ENCODE peak calls at places on chromosomes 1 and 21, in six cellular contexts. N is neural progenitor cell; Q is caudate nucleus; S is stimulated activated naive CD8-positive, alpha-beta T cell treated with anti-CD3 and anti-CD28 coated beads, Interleukin-15, Interleukin-2, amounts not matched to agents 100 U/mL and 50 U/mL, for 24 hours; G is activated CD8-positive, alpha-beta memory T cell treated with anti-CD3 and anti-CD28 coated beads, Interleukin-2, amount 50 U/mL, for 48 hours; T is stimulated activated CD8-positive, alpha-beta memory T cell treated with anti-CD3 and anti-CD28 coated beads, Interleukin-2, amount 100 ng/mL, for 1 hour. B is an unnamed sample.

GRCh38 chr21:44253832-44254700 is 7.6 kb downstream of the DNMT3L start:
- DNase-seq in N (peak), Q (no peak), S (no peak), G (peak), T (no peak), B (no peak)

GRCh38 chr1:180590889-180591288 is 32.1 kb downstream of the OVAAL start:
- DNase-seq in N (no peak), Q (no peak), S (no peak), G (no peak), T (no peak), B (no peak)

GRCh38 chr1:15212216-15212988 is 34.6 kb upstream of the FHAD1 start:
- DNase-seq in N (peak), Q (no peak), S (no peak), G (no peak), T (no peak), B (no peak)

GRCh38 chr1:199909137-199909536 is 118.4 kb upstream of the NR5A2 start:
- DNase-seq in N (no peak), Q (no peak), S (no peak), G (no peak), T (no peak), B (no peak)

GRCh38 chr1:184025242-184025675 is 12.3 kb downstream of the COLGALT2 start:
- DNase-seq in N (peak), Q (no peak), S (no peak), G (no peak), T (no peak), B (no peak)

GRCh38 chr1:12148160-12148957 is 18.4 kb upstream of the TNFRSF1B start:
- DNase-seq in N (no peak), Q (no peak), S (no peak), G (no peak), T (no peak), B (no peak)

GRCh38 chr1:177648138-177648537 is 321.7 kb downstream of the SEC16B start:
- DNase-seq in N (no peak), Q (no peak), S (no peak), G (no peak), T (no peak), B (no peak)

GRCh38 chr1:71350805-71351204 is 270.0 kb upstream of the ZRANB2 start:
- DNase-seq in N (no peak), Q (no peak), S (no peak), G (no peak), T (no peak), B (no peak)

GRCh38 chr1:226405411-226405988 is 2.4 kb downstream of the PARP1 start:
- DNase-seq in N (peak), Q (no peak), S (peak), G (peak), T (no peak), B (no peak)

GRCh38 chr21:42405064-42406059 is 1.7 kb downstream of the UBASH3A start:
- DNase-seq in N (no peak), Q (no peak), S (peak), G (no peak), T (no peak), B (no peak)

GRCh38 chr1:95497566-95497965 is 263.6 kb downstream of the RWDD3 start:
- DNase-seq in N (no peak), Q (no peak), S (no peak), G (no peak), T (no peak), B (no peak)

GRCh38 chr1:168504064-168504837 is 39.5 kb downstream of the XCL2 start:
- DNase-seq in N (no peak), Q (no peak), S (peak), G (no peak), T (no peak), B (peak)

GRCh38 chr1:162671664-162672415 is 39.6 kb downstream of the DDR2 start:
- DNase-seq in N (no peak), Q (no peak), S (no peak), G (no peak), T (no peak), B (no peak)

GRCh38 chr21:46150073-46150472 is 5.3 kb downstream of the FTCD start:
- DNase-seq in N (no peak), Q (no peak), S (no peak), G (no peak), T (no peak), B (no peak)